ENCODE peak calls at places on chromosomes 12 and 14, in ten cellular contexts. One of them, this sample, is unnamed.

GRCh38 chr12:29270001-29270400 is 111.0 kb downstream of the ERGIC2 start:
- DNase-seq in activated CD8-positive, alpha-beta T cell treated with anti-CD3 and anti-CD28 coated beads, Interleukin-2, amount 10 ng/mL, durations not matched to agents 7 days and 5 days: no peak
- DNase-seq in H54: no peak
- DNase-seq in NCI-H748 treated with DMSO at 0.1 percent for 48 hours: no peak
- DNase-seq in NCI-H1092: no peak
- DNase-seq in GM03348: no peak
- DNase-seq in HuH-7.5: no peak
- DNase-seq in lower leg skin: no peak
- DNase-seq in naive thymus-derived CD8-positive, alpha-beta T cell: no peak
- DNase-seq in HEK293T: no peak
- DNase-seq in this sample: no peak

GRCh38 chr12:20555015-20555414 is 140.1 kb upstream of the SLCO1C1 start:
- DNase-seq in activated CD8-positive, alpha-beta T cell treated with anti-CD3 and anti-CD28 coated beads, Interleukin-2, amount 10 ng/mL, durations not matched to agents 7 days and 5 days: no peak
- DNase-seq in H54: no peak
- DNase-seq in NCI-H748 treated with DMSO at 0.1 percent for 48 hours: no peak
- DNase-seq in NCI-H1092: no peak
- DNase-seq in GM03348: no peak
- DNase-seq in HuH-7.5: no peak
- DNase-seq in lower leg skin: no peak
- DNase-seq in naive thymus-derived CD8-positive, alpha-beta T cell: no peak
- DNase-seq in HEK293T: no peak
- DNase-seq in this sample: no peak

GRCh38 chr14:89247457-89248122 is 169.4 kb downstream of the FOXN3 start:
- DNase-seq in activated CD8-positive, alpha-beta T cell treated with anti-CD3 and anti-CD28 coated beads, Interleukin-2, amount 10 ng/mL, durations not matched to agents 7 days and 5 days: no peak
- DNase-seq in H54: no peak
- DNase-seq in NCI-H748 treated with DMSO at 0.1 percent for 48 hours: no peak
- DNase-seq in NCI-H1092: no peak
- DNase-seq in GM03348: no peak
- DNase-seq in HuH-7.5: no peak
- DNase-seq in lower leg skin: no peak
- DNase-seq in naive thymus-derived CD8-positive, alpha-beta T cell: no peak
- DNase-seq in HEK293T: no peak
- DNase-seq in this sample: no peak

GRCh38 chr14:50344116-50344775 is 32.1 kb downstream of the DMAC2L start:
- DNase-seq in activated CD8-positive, alpha-beta T cell treated with anti-CD3 and anti-CD28 coated beads, Interleukin-2, amount 10 ng/mL, durations not matched to agents 7 days and 5 days: peak; percentile 45
- DNase-seq in H54: no peak
- DNase-seq in NCI-H748 treated with DMSO at 0.1 percent for 48 hours: no peak
- DNase-seq in NCI-H1092: no peak
- DNase-seq in GM03348: no peak
- DNase-seq in HuH-7.5: no peak
- DNase-seq in lower leg skin: no peak
- DNase-seq in naive thymus-derived CD8-positive, alpha-beta T cell: peak; percentile 22
- DNase-seq in HEK293T: no peak
- DNase-seq in this sample: no peak

GRCh38 chr14:105993814-105994213 is 467.4 kb downstream of the TMEM121 start:
- DNase-seq in activated CD8-positive, alpha-beta T cell treated with anti-CD3 and anti-CD28 coated beads, Interleukin-2, amount 10 ng/mL, durations not matched to agents 7 days and 5 days: no peak
- DNase-seq in H54: no peak
- DNase-seq in NCI-H748 treated with DMSO at 0.1 percent for 48 hours: no peak
- DNase-seq in NCI-H1092: no peak
- DNase-seq in GM03348: no peak
- DNase-seq in HuH-7.5: no peak
- DNase-seq in lower leg skin: no peak
- DNase-seq in naive thymus-derived CD8-positive, alpha-beta T cell: no peak
- DNase-seq in HEK293T: no peak
- DNase-seq in this sample: no peak

GRCh38 chr14:36659010-36659821 is 2.4 kb upstream of the PAX9 start:
- DNase-seq in activated CD8-positive, alpha-beta T cell treated with anti-CD3 and anti-CD28 coated beads, Interleukin-2, amount 10 ng/mL, durations not matched to agents 7 days and 5 days: no peak
- DNase-seq in H54: no peak
- DNase-seq in NCI-H748 treated with DMSO at 0.1 percent for 48 hours: no peak
- DNase-seq in NCI-H1092: peak; percentile 21
- DNase-seq in GM03348: no peak
- DNase-seq in HuH-7.5: no peak
- DNase-seq in lower leg skin: no peak
- DNase-seq in naive thymus-derived CD8-positive, alpha-beta T cell: no peak
- DNase-seq in HEK293T: no peak
- DNase-seq in this sample: no peak

GRCh38 chr12:97097734-97098133 is 190.7 kb downstream of the NEDD1 start:
- DNase-seq in activated CD8-positive, alpha-beta T cell treated with anti-CD3 and anti-CD28 coated beads, Interleukin-2, amount 10 ng/mL, durations not matched to agents 7 days and 5 days: no peak
- DNase-seq in H54: no peak
- DNase-seq in NCI-H748 treated with DMSO at 0.1 percent for 48 hours: no peak
- DNase-seq in NCI-H1092: no peak
- DNase-seq in GM03348: no peak
- DNase-seq in HuH-7.5: no peak
- DNase-seq in lower leg skin: no peak
- DNase-seq in naive thymus-derived CD8-positive, alpha-beta T cell: no peak
- DNase-seq in HEK293T: no peak
- DNase-seq in this sample: no peak

GRCh38 chr14:98816718-98817117 is 455.3 kb downstream of the BCL11B start:
- DNase-seq in activated CD8-positive, alpha-beta T cell treated with anti-CD3 and anti-CD28 coated beads, Interleukin-2, amount 10 ng/mL, durations not matched to agents 7 days and 5 days: no peak
- DNase-seq in H54: no peak
- DNase-seq in NCI-H748 treated with DMSO at 0.1 percent for 48 hours: no peak
- DNase-seq in NCI-H1092: no peak
- DNase-seq in GM03348: no peak
- DNase-seq in HuH-7.5: no peak
- DNase-seq in lower leg skin: no peak
- DNase-seq in naive thymus-derived CD8-positive, alpha-beta T cell: no peak
- DNase-seq in HEK293T: no peak
- DNase-seq in this sample: no peak

GRCh38 chr14:99387880-99388279 is 92.8 kb downstream of the SETD3 start:
- DNase-seq in activated CD8-positive, alpha-beta T cell treated with anti-CD3 and anti-CD28 coated beads, Interleukin-2, amount 10 ng/mL, durations not matched to agents 7 days and 5 days: peak; percentile 37
- DNase-seq in H54: no peak
- DNase-seq in NCI-H748 treated with DMSO at 0.1 percent for 48 hours: no peak
- DNase-seq in NCI-H1092: no peak
- DNase-seq in GM03348: no peak
- DNase-seq in HuH-7.5: no peak
- DNase-seq in lower leg skin: no peak
- DNase-seq in naive thymus-derived CD8-positive, alpha-beta T cell: no peak
- DNase-seq in HEK293T: no peak
- DNase-seq in this sample: no peak

GRCh38 chr14:104451474-104451873 is 128.1 kb upstream of the C14orf180 start:
- DNase-seq in activated CD8-positive, alpha-beta T cell treated with anti-CD3 and anti-CD28 coated beads, Interleukin-2, amount 10 ng/mL, durations not matched to agents 7 days and 5 days: no peak
- DNase-seq in H54: no peak
- DNase-seq in NCI-H748 treated with DMSO at 0.1 percent for 48 hours: no peak
- DNase-seq in NCI-H1092: no peak
- DNase-seq in GM03348: no peak
- DNase-seq in HuH-7.5: no peak
- DNase-seq in lower leg skin: no peak
- DNase-seq in naive thymus-derived CD8-positive, alpha-beta T cell: no peak
- DNase-seq in HEK293T: no peak
- DNase-seq in this sample: no peak

GRCh38 chr14:100155049-100155621 is 4.3 kb downstream of the DEGS2 start:
- DNase-seq in activated CD8-positive, alpha-beta T cell treated with anti-CD3 and anti-CD28 coated beads, Interleukin-2, amount 10 ng/mL, durations not matched to agents 7 days and 5 days: peak; percentile 45
- DNase-seq in H54: peak; percentile 85
- DNase-seq in NCI-H748 treated with DMSO at 0.1 percent for 48 hours: no peak
- DNase-seq in NCI-H1092: no peak
- DNase-seq in GM03348: no peak
- DNase-seq in HuH-7.5: peak; percentile 67
- DNase-seq in lower leg skin: no peak
- DNase-seq in naive thymus-derived CD8-positive, alpha-beta T cell: no peak
- DNase-seq in HEK293T: peak; percentile 73
- DNase-seq in this sample: no peak

GRCh38 chr12:2294651-2295475 is 242.1 kb downstream of the CACNA1C start:
- DNase-seq in activated CD8-positive, alpha-beta T cell treated with anti-CD3 and anti-CD28 coated beads, Interleukin-2, amount 10 ng/mL, durations not matched to agents 7 days and 5 days: no peak
- DNase-seq in H54: no peak
- DNase-seq in NCI-H748 treated with DMSO at 0.1 percent for 48 hours: no peak
- DNase-seq in NCI-H1092: no peak
- DNase-seq in GM03348: peak; percentile 47
- DNase-seq in HuH-7.5: no peak
- DNase-seq in lower leg skin: peak; percentile 64
- DNase-seq in naive thymus-derived CD8-positive, alpha-beta T cell: no peak
- DNase-seq in HEK293T: no peak
- DNase-seq in this sample: no peak

GRCh38 chr12:111448831-111449790 is 43.4 kb downstream of the SH2B3 start:
- DNase-seq in activated CD8-positive, alpha-beta T cell treated with anti-CD3 and anti-CD28 coated beads, Interleukin-2, amount 10 ng/mL, durations not matched to agents 7 days and 5 days: peak; percentile 27
- DNase-seq in H54: no peak
- DNase-seq in NCI-H748 treated with DMSO at 0.1 percent for 48 hours: no peak
- DNase-seq in NCI-H1092: no peak
- DNase-seq in GM03348: no peak
- DNase-seq in HuH-7.5: no peak
- DNase-seq in lower leg skin: peak; percentile 11
- DNase-seq in naive thymus-derived CD8-positive, alpha-beta T cell: no peak
- DNase-seq in HEK293T: no peak
- DNase-seq in this sample: no peak

GRCh38 chr14:100726812-100727564 is at the start of gene DLK1:
- DNase-seq in activated CD8-positive, alpha-beta T cell treated with anti-CD3 and anti-CD28 coated beads, Interleukin-2, amount 10 ng/mL, durations not matched to agents 7 days and 5 days: no peak
- DNase-seq in H54: no peak
- DNase-seq in NCI-H748 treated with DMSO at 0.1 percent for 48 hours: no peak
- DNase-seq in NCI-H1092: no peak
- DNase-seq in GM03348: no peak
- DNase-seq in HuH-7.5: no peak
- DNase-seq in lower leg skin: no peak
- DNase-seq in naive thymus-derived CD8-positive, alpha-beta T cell: no peak
- DNase-seq in HEK293T: no peak
- DNase-seq in this sample: no peak

GRCh38 chr12:65403188-65403587 is 124.7 kb downstream of the MSRB3 start:
- DNase-seq in activated CD8-positive, alpha-beta T cell treated with anti-CD3 and anti-CD28 coated beads, Interleukin-2, amount 10 ng/mL, durations not matched to agents 7 days and 5 days: no peak
- DNase-seq in H54: no peak
- DNase-seq in NCI-H748 treated with DMSO at 0.1 percent for 48 hours: no peak
- DNase-seq in NCI-H1092: no peak
- DNase-seq in GM03348: no peak
- DNase-seq in HuH-7.5: no peak
- DNase-seq in lower leg skin: no peak
- DNase-seq in naive thymus-derived CD8-positive, alpha-beta T cell: no peak
- DNase-seq in HEK293T: no peak
- DNase-seq in this sample: no peak